ENCODE peak calls at places on chromosomes 1 and 21, in ten cellular contexts. H is BJ, J is tibial artery, X is colonic mucosa, L is coronary artery, F is cardiac fibroblast, S is psoas muscle, Y is sigmoid colon, P is A549, T is left lung. D is an unnamed sample.

GRCh38 chr21:28952686-28953085 is 40.0 kb downstream of the LTN1 start:
- DNase-seq in T (no peak), S (no peak), X (no peak), H (no peak), F (peak), L (no peak), J (no peak), Y (no peak), P (no peak), D (no peak)

GRCh38 chr1:3293563-3294080 is 160.8 kb upstream of the ARHGEF16 start:
- DNase-seq in S (no peak), F (no peak), J (no peak), L (no peak), X (no peak), Y (no peak), T (peak), H (no peak), P (no peak), D (no peak)

GRCh38 chr1:20112279-20113000 is 6.9 kb downstream of the PLA2G2D start:
- DNase-seq in L (no peak), Y (peak), H (no peak), X (no peak), P (no peak), F (peak), J (no peak), T (no peak), S (no peak), D (no peak)

GRCh38 chr1:63547621-63548294 is 24.4 kb downstream of the EFCAB7 start:
- DNase-seq in F (peak), L (no peak), X (no peak), Y (no peak), H (no peak), S (no peak), P (no peak), T (no peak), J (no peak), D (no peak)

GRCh38 chr1:193443886-193444285 is 257.5 kb upstream of the B3GALT2 start:
- DNase-seq in P (no peak), X (no peak), T (no peak), S (no peak), Y (no peak), H (no peak), F (no peak), L (no peak), J (no peak), D (no peak)

GRCh38 chr1:118900643-118901440 is 87.3 kb downstream of the TBX15 start:
- DNase-seq in X (no peak), J (no peak), F (no peak), Y (no peak), H (no peak), T (no peak), S (no peak), L (no peak), P (no peak), D (no peak)

GRCh38 chr1:145962157-145963102 is 1.9 kb downstream of the ANKRD34A start:
- DNase-seq in P (no peak), H (no peak), T (peak), J (peak), S (peak), L (no peak), F (no peak), Y (peak), X (no peak), D (no peak)

GRCh38 chr1:22876359-22877111 is 96.1 kb downstream of the LACTBL1 start:
- DNase-seq in J (no peak), L (no peak), Y (no peak), P (no peak), X (no peak), T (no peak), S (peak), F (peak), H (no peak), D (no peak)

GRCh38 chr1:12593621-12594066 is 24.4 kb downstream of the DHRS3 start:
- DNase-seq in J (peak), Y (peak), L (no peak), X (peak), S (peak), P (peak), F (peak), H (peak), T (no peak), D (no peak)

GRCh38 chr1:245677446-245678240 is 522.9 kb downstream of the KIF26B start:
- DNase-seq in P (no peak), X (no peak), J (peak), Y (no peak), F (peak), T (no peak), H (no peak), L (no peak), S (no peak), D (no peak)

GRCh38 chr1:178052650-178053461 is 41.0 kb upstream of the RASAL2 start:
- DNase-seq in J (no peak), P (peak), T (no peak), H (no peak), F (peak), L (no peak), X (peak), S (no peak), Y (no peak), D (no peak)

GRCh38 chr1:229661022-229661877 is 35.2 kb downstream of the URB2 start:
- DNase-seq in H (no peak), T (peak), F (peak), L (no peak), X (peak), P (peak), S (peak), Y (peak), J (peak), D (peak)

GRCh38 chr1:229129306-229130027 is 141.4 kb upstream of the RAB4A start:
- DNase-seq in Y (no peak), H (no peak), P (no peak), F (no peak), J (no peak), S (no peak), T (no peak), L (no peak), X (no peak), D (no peak)

GRCh38 chr1:27637052-27637451 is 2.1 kb upstream of the FGR start:
- DNase-seq in S (no peak), F (no peak), L (no peak), H (no peak), T (peak), X (no peak), Y (no peak), J (no peak), P (no peak), D (no peak)

DNA sequence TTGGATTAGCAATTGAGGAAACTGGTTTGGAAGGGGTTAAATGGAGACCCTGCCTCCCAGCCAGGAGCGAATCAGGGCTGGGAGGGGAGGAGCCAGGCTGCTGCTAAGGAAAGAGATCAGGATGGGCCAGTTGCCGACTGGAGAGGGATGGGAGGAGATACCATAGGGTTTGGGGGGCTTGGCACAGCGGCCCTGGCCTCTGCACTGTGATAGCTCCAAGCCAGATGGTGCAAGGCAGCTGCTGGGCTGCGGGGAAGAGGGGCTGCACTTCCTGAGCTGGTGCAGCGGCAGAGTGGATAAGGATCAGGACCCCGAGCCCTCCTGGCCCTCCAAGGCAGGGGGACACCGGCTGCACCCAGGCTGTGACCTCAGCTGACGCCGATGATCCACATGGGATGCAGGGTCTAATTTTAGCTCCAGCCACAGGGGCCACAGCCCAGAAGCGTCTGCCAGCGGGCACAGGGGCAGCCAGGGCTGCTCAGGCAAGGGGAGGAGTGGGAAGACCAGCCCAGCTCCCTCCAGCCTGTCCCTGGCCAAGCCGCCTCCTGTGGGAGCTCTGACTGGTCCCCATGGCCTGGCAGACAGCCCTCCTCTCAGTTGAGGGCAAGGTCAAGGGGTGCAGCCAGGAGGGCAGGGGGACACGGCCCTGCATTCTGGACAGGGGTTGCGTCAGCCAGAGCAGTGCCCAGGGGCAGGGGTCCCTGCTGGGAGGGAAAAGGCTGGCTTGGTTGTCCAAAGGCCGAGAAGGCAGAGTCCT is at the start of gene EXTL1:
- DNase-seq in T (no peak), Y (no peak), S (peak), P (no peak), H (no peak), F (no peak), L (no peak), X (no peak), J (no peak), D (no peak)
- H3K4me3 ChIP-seq in T (no peak), Y (peak), S (peak), P (no peak), H (peak), F (no peak), L (peak), X (no peak), J (no peak), D (peak)

DNA sequence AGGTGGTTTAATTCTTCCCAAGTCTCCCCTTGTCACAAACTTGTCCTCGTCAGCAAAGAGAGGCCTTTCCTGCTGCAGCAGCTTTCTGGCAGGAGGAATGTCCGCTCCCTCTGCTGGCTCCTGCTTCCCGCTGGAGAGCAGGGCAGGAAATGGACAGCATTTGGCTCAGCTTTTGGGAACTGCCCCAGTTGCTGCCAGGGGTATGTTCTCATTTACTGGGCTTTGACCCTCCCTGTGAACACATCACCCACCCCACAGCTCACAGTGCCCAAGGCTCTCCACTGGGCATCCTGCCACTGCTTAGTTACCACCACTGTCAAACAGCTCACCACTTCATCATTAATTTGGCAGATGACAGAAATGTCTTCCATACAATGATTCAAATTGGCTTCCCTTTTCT is 75.4 kb downstream of the MRPL37 start:
- DNase-seq in L (peak), T (peak), X (no peak), Y (peak), J (peak), F (peak), S (peak), H (no peak), P (no peak), D (no peak)
- TF ChIP-seq CTCF in L (no peak), T (no peak), X (no peak), Y (no peak), J (peak), F (peak), S (no peak), H (peak), P (no peak), D (no peak)

DNA sequence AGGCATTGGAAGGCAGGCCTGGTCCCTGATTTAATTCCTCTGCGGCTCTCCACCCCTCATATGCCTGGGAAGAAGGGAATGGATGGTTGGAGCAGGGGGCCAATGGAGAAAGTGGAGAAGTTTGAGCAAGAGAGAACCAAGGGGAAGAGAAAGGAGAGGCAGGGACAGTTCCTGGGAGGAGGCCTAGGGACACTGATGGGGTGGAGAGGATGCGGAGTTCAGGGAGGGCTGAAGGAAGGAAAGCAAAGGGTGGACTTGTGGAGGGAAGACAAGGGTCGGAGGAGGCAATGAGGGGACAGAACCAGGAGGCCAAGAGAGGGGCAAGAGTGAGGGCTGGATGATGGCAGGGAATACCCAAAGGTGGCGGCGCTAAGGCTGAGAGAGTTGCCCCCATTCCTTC is 7.1 kb downstream of the ZBTB7B start:
- DNase-seq in X (no peak), T (no peak), H (no peak), S (no peak), P (no peak), F (no peak), Y (no peak), J (no peak), L (no peak), D (no peak)
- H3K4me3 ChIP-seq in X (peak), T (no peak), H (no peak), S (peak), P (no peak), F (no peak), Y (no peak), J (no peak), L (peak), D (no peak)

DNA sequence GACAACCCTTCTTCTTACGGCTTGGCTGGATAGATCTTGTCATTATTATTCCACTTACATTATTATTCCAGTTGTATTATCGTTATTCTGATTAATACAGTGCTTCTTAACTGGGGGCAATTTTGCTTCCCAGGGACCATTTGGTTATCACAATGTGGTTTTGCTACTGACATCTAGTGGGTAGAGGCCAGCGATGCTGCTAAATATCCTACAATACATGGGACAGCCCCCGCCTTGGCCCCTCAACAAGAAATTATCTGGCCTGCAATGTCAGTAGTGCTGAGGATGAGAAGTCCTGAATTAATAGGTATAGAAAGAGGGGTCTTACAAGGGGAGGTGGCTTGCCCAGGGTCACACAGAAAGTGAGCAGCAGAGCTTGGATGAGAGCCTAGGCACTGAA is 105.6 kb downstream of the PTPRU start:
- DNase-seq in L (no peak), S (no peak), F (no peak), T (no peak), P (no peak), J (peak), X (no peak), H (no peak), Y (no peak), D (no peak)
- TF ChIP-seq CTCF in L (no peak), S (no peak), F (no peak), T (no peak), P (peak), J (no peak), X (no peak), H (peak), Y (no peak), D (no peak)

GRCh38 chr1:201016943-201017827 is 6.3 kb downstream of the KIF21B start:
- DNase-seq in Y (no peak), T (no peak), L (no peak), S (no peak), H (no peak), F (no peak), P (no peak), J (no peak), X (no peak), D (no peak)
- H3K4me3 ChIP-seq in Y (no peak), T (no peak), L (no peak), S (no peak), H (no peak), F (no peak), P (no peak), J (no peak), X (no peak), D (no peak)